ENCODE peak calls at places on chromosome 3, in nine cellular contexts. S, G, A, K, I, F, C, Q and R are unnamed samples.

GRCh38 chr3:129277829-129278271 is 820 bp upstream of the HMCES start:
- DNase-seq in C (peak), A (no peak), S (no peak), I (no peak), F (peak), K (peak), Q (no peak), G (no peak), R (no peak)

GRCh38 chr3:40637891-40638290 is 113.1 kb downstream of the ZNF621 start:
- DNase-seq in I (no peak), F (no peak), S (no peak), Q (no peak), C (no peak), G (no peak), K (no peak), A (no peak), R (no peak)

GRCh38 chr3:160434071-160434470 is 15.5 kb downstream of the TRIM59 start:
- DNase-seq in A (no peak), I (no peak), G (peak), C (peak), Q (no peak), F (no peak), K (no peak), S (no peak), R (no peak)

GRCh38 chr3:62805578-62805977 is 69.6 kb downstream of the CADPS start:
- DNase-seq in Q (no peak), K (no peak), C (no peak), A (no peak), S (no peak), I (no peak), F (peak), G (no peak), R (no peak)

GRCh38 chr3:183158552-183159006 is 4.0 kb downstream of the LAMP3 start:
- DNase-seq in K (no peak), F (peak), Q (no peak), I (no peak), G (peak), S (no peak), C (peak), A (no peak), R (no peak)

GRCh38 chr3:46991406-46992165 is 12.1 kb downstream of the NBEAL2 start:
- DNase-seq in I (no peak), K (peak), C (no peak), S (no peak), A (no peak), F (no peak), G (no peak), Q (no peak), R (no peak)

GRCh38 chr3:163785693-163786092 is 1292.6 kb downstream of the SI start:
- DNase-seq in F (peak), S (no peak), K (no peak), I (no peak), A (no peak), Q (no peak), C (no peak), G (no peak), R (no peak)

GRCh38 chr3:114420072-114420471 is 126.2 kb downstream of the TIGIT start:
- DNase-seq in C (no peak), G (no peak), I (no peak), S (no peak), F (no peak), Q (no peak), A (no peak), K (no peak), R (no peak)

GRCh38 chr3:111667621-111668239 is 72.6 kb upstream of the ZBED2 start:
- DNase-seq in S (no peak), A (no peak), Q (no peak), I (peak), K (peak), G (peak), C (peak), F (no peak), R (no peak)

GRCh38 chr3:36813320-36813719 is 49.0 kb upstream of the DCLK3 start:
- DNase-seq in G (no peak), A (peak), Q (no peak), K (no peak), F (no peak), I (no peak), S (no peak), C (no peak), R (no peak)

GRCh38 chr3:101861212-101861977 is 12.1 kb downstream of the NFKBIZ start:
- DNase-seq in Q (no peak), G (no peak), K (no peak), I (no peak), C (peak), A (no peak), F (no peak), S (no peak), R (no peak)

GRCh38 chr3:59127071-59127470 is 77.2 kb upstream of the CFAP20DC start:
- DNase-seq in K (no peak), C (peak), I (no peak), F (peak), A (no peak), Q (no peak), S (no peak), G (peak), R (no peak)

GRCh38 chr3:185793381-185793780 is 31.5 kb downstream of the IGF2BP2 start:
- DNase-seq in Q (no peak), K (no peak), G (no peak), I (no peak), F (no peak), S (no peak), A (no peak), C (no peak), R (no peak)

GRCh38 chr3:32175607-32176197 is 62.8 kb upstream of the CMTM8 start:
- DNase-seq in I (no peak), S (no peak), K (no peak), A (no peak), G (peak), C (peak), Q (no peak), F (peak), R (no peak)

GRCh38 chr3:171239757-171240503 is 213.4 kb upstream of the SLC2A2 start:
- DNase-seq in A (no peak), S (no peak), K (no peak), Q (no peak), F (no peak), C (no peak), G (no peak), I (no peak), R (no peak)

GRCh38 chr3:73422556-73422955 is 202.2 kb downstream of the PDZRN3 start:
- DNase-seq in S (no peak), I (peak), K (no peak), C (peak), A (no peak), Q (no peak), F (no peak), G (peak), R (no peak)

GRCh38 chr3:17088602-17089313 is 204.0 kb downstream of the PLCL2 start:
- DNase-seq in S (no peak), F (no peak), G (no peak), A (no peak), I (no peak), C (no peak), Q (no peak), K (no peak), R (no peak)

GRCh38 chr3:22887664-22888291 is 315.3 kb upstream of the UBE2E2 start:
- DNase-seq in C (peak), K (no peak), G (peak), I (no peak), A (no peak), F (peak), Q (no peak), S (no peak), R (no peak)

GRCh38 chr3:60053518-60054265 is 1003.9 kb upstream of the CFAP20DC start:
- DNase-seq in F (no peak), C (no peak), K (no peak), A (no peak), Q (no peak), I (no peak), G (peak), S (no peak), R (no peak)

GRCh38 chr3:20080956-20081554 is 40.8 kb downstream of the KAT2B start:
- DNase-seq in K (peak), I (peak), G (no peak), A (peak), C (no peak), Q (peak), F (no peak), S (peak), R (no peak)

GRCh38 chr3:171038342-171038741 is 11.8 kb upstream of the SLC2A2 start:
- DNase-seq in I (no peak), G (no peak), F (peak), A (no peak), K (no peak), Q (no peak), C (peak), S (no peak), R (no peak)

GRCh38 chr3:196225086-196225485 is 8.8 kb downstream of the SLC51A start:
- DNase-seq in K (no peak), Q (no peak), A (no peak), G (no peak), I (no peak), C (no peak), S (peak), F (no peak), R (no peak)

GRCh38 chr3:139559541-139559940 is 20.0 kb upstream of the RBP1 start:
- DNase-seq in Q (no peak), G (no peak), C (no peak), A (no peak), S (no peak), F (no peak), I (no peak), K (no peak), R (no peak)

GRCh38 chr3:51675201-51675611 is 4.2 kb downstream of the TEX264 start:
- DNase-seq in Q (no peak), K (no peak), C (peak), A (no peak), G (peak), S (peak), F (no peak), I (no peak), R (no peak)
- H3K27ac ChIP-seq in Q (no peak), K (no peak), C (no peak), A (no peak), G (no peak), S (no peak), F (no peak), I (no peak), R (no peak)

DNA sequence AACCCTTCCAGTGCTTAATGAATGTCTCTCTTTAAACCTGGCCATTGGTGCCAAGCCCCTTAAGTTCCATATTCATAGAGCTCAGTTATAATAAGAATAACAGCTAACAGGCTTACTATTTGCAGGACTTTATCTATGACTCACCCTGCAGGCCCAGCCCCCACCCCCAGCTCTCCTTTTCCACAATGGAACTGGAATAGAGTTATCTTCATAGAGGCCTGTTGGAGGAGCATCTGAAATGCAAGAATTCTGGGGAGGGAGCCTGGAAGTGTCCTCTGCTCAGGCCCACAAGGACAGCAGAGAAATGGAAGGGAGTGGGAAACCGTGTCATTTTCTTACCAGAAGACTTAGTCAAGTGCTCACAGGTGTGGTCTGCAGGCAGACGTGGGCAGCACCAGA is 52.8 kb downstream of the SEMA5B start:
- DNase-seq in I (peak), K (no peak), A (no peak), Q (peak), S (peak), G (peak), C (peak), F (peak), R (no peak)
- H3K27ac ChIP-seq in I (peak), K (no peak), A (peak), Q (peak), S (peak), G (no peak), C (no peak), F (no peak), R (peak)

DNA sequence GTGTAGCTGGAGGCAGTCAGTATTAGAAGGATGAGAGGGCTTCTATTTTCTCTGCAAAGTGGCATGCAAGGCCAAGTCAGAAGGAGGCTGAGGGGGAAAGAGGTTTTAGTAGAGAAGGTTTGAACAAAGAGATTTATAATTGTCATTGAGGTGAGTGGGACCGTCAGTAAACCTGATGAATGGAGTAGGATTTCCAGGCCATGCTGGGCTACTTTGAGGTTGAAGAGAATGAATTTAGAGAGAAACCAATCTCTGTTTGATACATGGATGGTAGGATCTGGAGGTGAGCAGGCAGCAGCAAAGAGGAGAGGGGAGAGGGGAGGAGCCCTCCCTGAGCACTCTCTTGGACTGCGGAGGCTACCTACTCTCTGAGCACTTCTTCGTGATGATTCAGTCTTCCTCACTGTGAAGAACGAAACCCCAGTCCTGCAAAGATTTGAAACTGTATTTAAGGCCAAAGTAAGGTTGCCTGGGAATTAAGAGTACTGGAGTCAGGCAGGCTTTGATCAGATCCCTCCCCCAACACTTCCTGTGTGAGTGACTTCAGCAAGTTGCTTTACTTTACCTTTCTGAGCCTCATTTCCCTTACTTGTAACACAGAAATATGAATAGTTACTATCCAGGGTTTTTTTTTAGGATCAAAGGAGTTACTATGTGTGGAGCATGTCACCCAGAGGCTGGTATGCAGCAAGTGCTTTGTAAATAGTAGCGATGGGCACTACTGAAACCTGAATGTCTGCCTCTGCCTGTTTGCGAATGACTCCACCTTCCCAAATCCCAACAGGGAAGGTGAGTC is 75.8 kb downstream of the RPL39L start:
- DNase-seq in K (no peak), Q (no peak), I (no peak), G (no peak), S (no peak), F (no peak), A (peak), C (peak), R (no peak)
- H3K27ac ChIP-seq in K (peak), Q (no peak), I (no peak), G (no peak), S (no peak), F (peak), A (peak), C (peak), R (no peak)

DNA sequence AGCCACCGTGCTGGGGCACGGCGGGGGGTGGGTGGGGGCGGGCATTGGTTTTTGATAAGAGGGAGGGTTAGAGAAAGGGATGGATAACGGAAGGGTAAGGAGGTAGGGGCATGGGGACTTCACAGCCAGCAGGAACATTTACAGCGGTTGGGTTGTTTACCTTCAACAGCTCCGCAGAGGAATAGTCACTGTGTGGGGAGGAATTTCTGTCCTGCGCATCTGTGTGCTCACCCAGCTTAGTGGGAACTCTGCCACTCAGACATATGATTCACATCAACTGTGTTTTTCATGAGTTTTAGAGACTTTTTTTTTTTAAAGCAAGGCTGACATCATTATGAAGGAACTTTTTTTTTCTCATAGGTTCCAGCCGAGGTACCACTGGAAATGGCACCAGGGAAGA is 19.6 kb downstream of the CHRD start:
- DNase-seq in F (no peak), I (peak), C (peak), Q (no peak), A (no peak), G (peak), S (peak), K (no peak), R (no peak)
- H3K27ac ChIP-seq in F (no peak), I (peak), C (no peak), Q (no peak), A (peak), G (no peak), S (no peak), K (no peak), R (no peak)

GRCh38 chr3:169458323-169458722 is 205.2 kb downstream of the MECOM start:
- DNase-seq in C (peak), Q (no peak), F (no peak), I (no peak), S (no peak), G (no peak), A (no peak), K (no peak), R (no peak)
- H3K27ac ChIP-seq in C (no peak), Q (no peak), F (no peak), I (no peak), S (no peak), G (no peak), A (no peak), K (no peak), R (no peak)